ENCODE peak calls at places on chromosomes 7 and 10, in eight cellular contexts. R, H, P, X, U, M, I and Z are unnamed samples. For H4K20me1, the result is how much of the 10 kb centered on the place peaks cover.

GRCh38 chr7:150400779-150401423 is 21.8 kb downstream of the ZNF775 start:
- DNase-seq in R (no peak), M (no peak), H (no peak), U (no peak), P (no peak), I (no peak), X (no peak), Z (no peak)

GRCh38 chr7:12508554-12508953 is 62.0 kb upstream of the SCIN start:
- DNase-seq in H (no peak), M (no peak), U (no peak), X (no peak), R (no peak), P (no peak), I (no peak), Z (no peak)

GRCh38 chr7:36045275-36045674 is 107.8 kb upstream of the EEPD1 start:
- DNase-seq in H (no peak), X (peak), I (no peak), R (no peak), U (no peak), M (peak), P (peak), Z (no peak)

GRCh38 chr7:47194516-47194915 is 387.4 kb downstream of the TNS3 start:
- DNase-seq in U (no peak), I (no peak), X (no peak), P (no peak), M (no peak), R (no peak), H (no peak), Z (no peak)

GRCh38 chr7:149415391-149416068 is 45.3 kb downstream of the ZNF777 start:
- DNase-seq in P (no peak), H (no peak), R (peak), X (no peak), I (no peak), U (no peak), M (peak), Z (no peak)

GRCh38 chr7:50119815-50120637 is 27.0 kb upstream of the ZPBP start:
- DNase-seq in U (no peak), M (no peak), X (no peak), I (peak), P (no peak), H (peak), R (peak), Z (no peak)

GRCh38 chr10:31383810-31384588 is 65.0 kb downstream of the ZEB1 start:
- DNase-seq in P (no peak), X (no peak), U (no peak), I (no peak), R (no peak), H (no peak), M (no peak), Z (no peak)

GRCh38 chr7:130971297-130971696 is 237.3 kb upstream of the KLF14 start:
- DNase-seq in U (no peak), P (no peak), R (no peak), M (no peak), X (no peak), H (no peak), I (no peak), Z (no peak)

GRCh38 chr10:63711361-63711760 is 190.2 kb downstream of the REEP3 start:
- DNase-seq in U (no peak), X (no peak), P (peak), M (no peak), R (peak), I (no peak), H (no peak), Z (no peak)

GRCh38 chr7:1883031-1883761 is 213.1 kb downstream of the ELFN1 start:
- DNase-seq in X (peak), I (peak), H (no peak), U (peak), P (peak), R (peak), M (peak), Z (peak)

GRCh38 chr7:157496426-157497275 is 159.8 kb downstream of the DNAJB6 start:
- DNase-seq in P (no peak), X (no peak), H (no peak), I (no peak), U (no peak), R (no peak), M (no peak), Z (no peak)

GRCh38 chr10:283140-283479 is 147.9 kb downstream of the ZMYND11 start:
- DNase-seq in I (no peak), M (no peak), H (no peak), U (no peak), X (no peak), P (no peak), R (no peak), Z (no peak)

GRCh38 chr10:62402503-62402902 is 28.3 kb downstream of the ZNF365 start:
- DNase-seq in I (no peak), P (no peak), H (no peak), X (peak), U (no peak), M (peak), R (no peak), Z (no peak)

GRCh38 chr10:86600296-86600695 is 54.1 kb upstream of the OPN4 start:
- DNase-seq in U (no peak), H (no peak), R (no peak), M (no peak), P (no peak), I (no peak), X (peak), Z (no peak)

GRCh38 chr7:134470864-134471263 is 12.0 kb upstream of the AKR1B1 start:
- DNase-seq in P (no peak), I (no peak), R (no peak), M (peak), U (peak), H (peak), X (peak), Z (peak)

GRCh38 chr7:82755705-82756551 is 312.4 kb upstream of the CACNA2D1 start:
- DNase-seq in M (peak), P (no peak), U (peak), X (peak), R (no peak), I (no peak), H (no peak), Z (no peak)

DNA sequence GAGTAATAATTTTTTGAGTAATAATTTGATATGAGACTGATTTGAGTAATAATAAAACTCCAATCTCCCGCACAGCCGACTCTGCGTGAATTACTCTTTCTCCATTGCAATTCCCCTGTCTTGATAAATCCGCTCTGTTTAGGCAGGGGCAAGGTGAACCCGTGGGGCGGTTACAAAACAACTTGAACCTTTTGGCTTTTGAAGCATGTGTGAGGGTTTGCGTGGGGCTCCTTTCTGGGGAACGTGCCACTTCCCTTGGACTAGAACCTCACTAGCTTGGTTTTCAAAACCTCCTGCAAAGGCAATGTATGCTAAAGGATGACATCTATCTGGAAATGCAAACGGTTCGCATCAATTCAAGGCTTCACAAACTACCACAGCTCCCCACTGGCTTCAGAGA is 1.5 kb downstream of the CRPPA start:
- DNase-seq in U (no peak), R (no peak), M (no peak), I (no peak), X (no peak), H (no peak), P (no peak), Z (no peak)
- H3K4me3 ChIP-seq in U (peak), R (peak), M (no peak), I (peak), X (peak), H (peak), P (peak), Z (peak)

GRCh38 chr10:4383683-4384082 is 442.3 kb upstream of the AKR1E2 start:
- DNase-seq in I (no peak), U (no peak), P (no peak), X (peak), M (peak), R (no peak), H (no peak), Z (no peak)
- H4K20me1 ChIP-seq in I (under half), U (under half), P (under half), X (under half), M (under half), R (under half), H (under half), Z (under half)

GRCh38 chr10:84522612-84523462 is 194.4 kb downstream of the CCSER2 start:
- DNase-seq in M (no peak), U (no peak), R (no peak), P (peak), X (no peak), H (no peak), I (no peak), Z (no peak)
- H3K27ac ChIP-seq in M (no peak), U (no peak), R (peak), P (no peak), X (no peak), H (peak), I (no peak), Z (no peak)

GRCh38 chr10:37124532-37124931 is 866 bp upstream of the ANKRD30A start:
- DNase-seq in I (no peak), P (no peak), H (no peak), R (no peak), U (no peak), X (no peak), M (no peak), Z (no peak)
- H3K4me3 ChIP-seq in I (no peak), P (no peak), H (no peak), R (no peak), U (no peak), X (no peak), M (no peak), Z (no peak)

DNA sequence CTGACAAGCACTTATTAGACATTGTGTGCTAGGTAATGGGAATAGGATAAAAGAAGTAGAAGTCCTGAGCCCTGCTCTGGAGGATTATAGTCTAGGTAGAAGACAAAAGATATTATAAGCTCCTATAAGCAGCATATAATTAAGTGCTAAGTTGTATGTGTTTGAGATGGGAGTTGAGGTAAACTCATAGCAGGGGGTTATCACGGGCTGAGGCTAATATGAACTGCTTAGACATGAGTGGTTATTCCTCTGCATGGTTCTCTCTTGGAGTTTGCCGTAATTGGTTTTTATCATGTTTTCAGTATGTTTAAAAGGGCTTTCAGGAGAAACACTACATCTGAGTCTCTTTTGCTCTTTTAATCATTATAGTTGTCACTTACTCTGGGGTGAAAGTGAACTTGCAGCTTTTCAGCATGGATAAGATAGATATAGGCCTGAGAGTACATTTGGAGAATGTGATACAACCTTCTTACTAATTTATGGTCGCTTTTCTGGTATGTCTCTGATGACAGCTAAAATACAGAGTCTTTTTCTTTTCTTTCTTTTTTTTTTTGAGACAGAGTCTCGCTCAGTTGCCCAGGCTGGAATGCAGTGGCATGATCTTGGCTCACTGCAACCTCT is 39.0 kb downstream of the SMNDC1 start:
- DNase-seq in M (no peak), I (no peak), U (no peak), X (no peak), P (no peak), H (no peak), R (no peak), Z (no peak)
- H4K20me1 ChIP-seq in M (under half), I (under half), U (under half), X (under half), P (under half), H (under half), R (under half), Z (under half)